ENCODE peak calls at places on chromosomes 1 and 21, in five cellular contexts. S is neural crest cell, Z is stomach, G is fibroblast of mammary gland, F is cardiac muscle cell. X is an unnamed sample.

GRCh38 chr1:150683914-150684313 is 13.0 kb downstream of the GOLPH3L start:
- DNase-seq in S (no peak), Z (no peak), G (no peak), F (no peak), X (no peak)

GRCh38 chr1:210232524-210233215 is at the start of gene SERTAD4:
- DNase-seq in S (peak; percentile 27), Z (peak; percentile 57), G (peak; percentile 46), F (peak; percentile 46), X (peak; percentile 89)

GRCh38 chr1:114274621-114275317 is 121.1 kb upstream of the SYT6 start:
- DNase-seq in S (no peak), Z (no peak), G (no peak), F (no peak), X (no peak)

GRCh38 chr1:247047260-247047659 is 31.4 kb downstream of the ZNF670 start:
- DNase-seq in S (no peak), Z (no peak), G (no peak), F (no peak), X (no peak)

GRCh38 chr1:3546048-3546384 is 65.3 kb downstream of the MEGF6 start:
- DNase-seq in S (no peak), Z (no peak), G (no peak), F (no peak), X (no peak)

GRCh38 chr1:43302721-43303476 is 2.1 kb downstream of the TIE1 start:
- DNase-seq in S (no peak), Z (no peak), G (peak; percentile 18), F (no peak), X (no peak)

GRCh38 chr1:1677718-1678580 is 14.6 kb downstream of the SLC35E2B start:
- DNase-seq in S (no peak), Z (no peak), G (no peak), F (no peak), X (no peak)

GRCh38 chr1:232292818-232293217 is 337.1 kb downstream of the SIPA1L2 start:
- DNase-seq in S (no peak), Z (no peak), G (no peak), F (no peak), X (no peak)

GRCh38 chr1:48216941-48217340 is 5.6 kb upstream of the SLC5A9 start:
- DNase-seq in S (no peak), Z (no peak), G (no peak), F (no peak), X (no peak)

GRCh38 chr1:247448107-247448778 is 9.7 kb downstream of the OR2B11 start:
- DNase-seq in S (peak; percentile 34), Z (peak; percentile 63), G (peak; percentile 51), F (peak; percentile 77), X (peak; percentile 83)

GRCh38 chr1:176555911-176556687 is 93.1 kb downstream of the PAPPA2 start:
- DNase-seq in S (no peak), Z (no peak), G (no peak), F (no peak), X (no peak)

GRCh38 chr1:205582471-205583291 is 49.1 kb downstream of the ELK4 start:
- DNase-seq in S (no peak), Z (peak; percentile 34), G (no peak), F (no peak), X (no peak)

GRCh38 chr1:3236361-3236760 is 167.4 kb downstream of the PRDM16 start:
- DNase-seq in S (no peak), Z (no peak), G (no peak), F (no peak), X (no peak)

GRCh38 chr1:232438476-232438875 is 191.5 kb downstream of the SIPA1L2 start:
- DNase-seq in S (no peak), Z (no peak), G (no peak), F (no peak), X (no peak)

GRCh38 chr1:109975718-109976117 is 8.8 kb upstream of the AHCYL1 start:
- DNase-seq in S (no peak), Z (no peak), G (peak; percentile 85), F (peak; percentile 94), X (no peak)

GRCh38 chr1:93980320-93980744 is 71.1 kb upstream of the GCLM start:
- DNase-seq in S (no peak), Z (no peak), G (no peak), F (peak; percentile 25), X (no peak)

GRCh38 chr1:64892576-64893573 is 73.5 kb downstream of the JAK1 start:
- DNase-seq in S (no peak), Z (no peak), G (peak; percentile 63), F (peak; percentile 64), X (no peak)

GRCh38 chr21:40299441-40299840 is 432.2 kb downstream of the PCP4 start:
- DNase-seq in S (no peak), Z (no peak), G (no peak), F (no peak), X (no peak)

GRCh38 chr1:208238710-208239517 is 5.3 kb downstream of the PLXNA2 start:
- DNase-seq in S (no peak), Z (no peak), G (peak; percentile 61), F (peak; percentile 74), X (no peak)

GRCh38 chr1:33657833-33658232 is 185.4 kb downstream of the ZSCAN20 start:
- DNase-seq in S (no peak), Z (no peak), G (no peak), F (no peak), X (no peak)

GRCh38 chr1:234737210-234737761 is 127.3 kb upstream of the IRF2BP2 start:
- DNase-seq in S (no peak), Z (no peak), G (no peak), F (no peak), X (no peak)

GRCh38 chr21:46151989-46152938 is 3.1 kb downstream of the FTCD start:
- DNase-seq in S (no peak), Z (peak; percentile 18), G (no peak), F (no peak), X (no peak)

GRCh38 chr1:247228133-247228532 is 27.7 kb upstream of the VN1R5 start:
- DNase-seq in S (no peak), Z (no peak), G (peak; percentile 35), F (peak; percentile 25), X (no peak)

GRCh38 chr21:46393941-46394818 is 64.5 kb upstream of the DIP2A start:
- DNase-seq in S (no peak), Z (no peak), G (no peak), F (no peak), X (no peak)

GRCh38 chr1:41882068-41882477 is 36.6 kb downstream of the HIVEP3 start:
- DNase-seq in S (no peak), Z (peak; percentile 59), G (no peak), F (no peak), X (no peak)

GRCh38 chr1:15262003-15262377 is 15.0 kb downstream of the FHAD1 start:
- DNase-seq in S (no peak), Z (no peak), G (no peak), F (no peak), X (no peak)

GRCh38 chr1:226940806-226941067 is 643 bp downstream of the COQ8A start:
- DNase-seq in S (no peak), Z (no peak), G (no peak), F (no peak), X (no peak)

GRCh38 chr1:173149887-173150286 is 57.2 kb downstream of the TNFSF4 start:
- DNase-seq in S (no peak), Z (no peak), G (peak; percentile 99), F (peak; percentile 97), X (no peak)

GRCh38 chr1:56331892-56332567 is 247.3 kb downstream of the PLPP3 start:
- DNase-seq in S (no peak), Z (no peak), G (peak; percentile 76), F (no peak), X (no peak)

GRCh38 chr1:156860639-156861423 is at the start of gene NTRK1:
- DNase-seq in S (no peak), Z (peak; percentile 29), G (no peak), F (peak; percentile 36), X (no peak)

GRCh38 chr1:25566730-25567341 is 23.4 kb downstream of the LDLRAP1 start:
- DNase-seq in S (peak; percentile 48), Z (no peak), G (peak; percentile 71), F (peak; percentile 43), X (no peak)

GRCh38 chr1:22048351-22049192 is 3.9 kb upstream of the CDC42 start:
- DNase-seq in S (no peak), Z (no peak), G (peak; percentile 63), F (peak; percentile 44), X (no peak)

GRCh38 chr1:90068611-90069280 is 73.8 kb downstream of the ZNF326 start:
- DNase-seq in S (no peak), Z (no peak), G (no peak), F (no peak), X (no peak)
- TF ChIP-seq CTCF in S (no peak), Z (no peak), G (no peak), F (no peak), X (no peak)

DNA sequence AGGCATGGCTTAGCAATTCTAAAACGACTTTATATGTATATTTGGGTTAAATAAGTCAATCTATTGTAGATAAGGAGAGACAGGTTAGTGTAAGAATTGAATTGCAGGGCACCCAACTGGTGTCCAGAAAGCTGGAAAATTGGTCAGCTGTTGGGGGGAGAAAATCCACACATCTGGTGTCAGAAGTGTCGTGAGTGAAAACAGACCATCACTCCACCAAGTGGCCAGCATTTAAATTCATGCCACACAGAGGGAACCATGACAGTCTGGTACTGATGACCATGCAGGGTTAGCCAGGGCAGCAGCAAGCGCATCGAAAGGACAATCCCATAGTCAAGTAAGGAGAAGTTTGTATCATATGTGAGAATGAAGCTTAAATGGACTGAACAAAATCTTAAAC is 11.7 kb downstream of the LAX1 start:
- DNase-seq in S (no peak), Z (no peak), G (no peak), F (no peak), X (no peak)
- TF ChIP-seq CTCF in S (peak; percentile 28), Z (no peak), G (peak; percentile 4), F (no peak), X (peak; percentile 27)

GRCh38 chr1:153400244-153400643 is 9.4 kb upstream of the S100A8 start:
- DNase-seq in S (no peak), Z (no peak), G (no peak), F (peak; percentile 6), X (no peak)
- TF ChIP-seq CTCF in S (no peak), Z (no peak), G (peak; percentile 17), F (peak; percentile 21), X (no peak)

GRCh38 chr1:111145542-111145941 is 5.5 kb downstream of the CEPT1 start:
- DNase-seq in S (no peak), Z (no peak), G (no peak), F (no peak), X (no peak)

GRCh38 chr1:111145963-111146768 is 6.1 kb downstream of the CEPT1 start:
- DNase-seq in S (no peak), Z (no peak), G (no peak), F (no peak), X (no peak)

GRCh38 chr1:111151838-111152237 is 11.8 kb downstream of the CEPT1 start:
- DNase-seq in S (no peak), Z (no peak), G (no peak), F (no peak), X (no peak)

GRCh38 chr1:111147948-111148347 is 7.9 kb downstream of the CEPT1 start:
- DNase-seq in S (no peak), Z (no peak), G (no peak), F (no peak), X (no peak)

DNA sequence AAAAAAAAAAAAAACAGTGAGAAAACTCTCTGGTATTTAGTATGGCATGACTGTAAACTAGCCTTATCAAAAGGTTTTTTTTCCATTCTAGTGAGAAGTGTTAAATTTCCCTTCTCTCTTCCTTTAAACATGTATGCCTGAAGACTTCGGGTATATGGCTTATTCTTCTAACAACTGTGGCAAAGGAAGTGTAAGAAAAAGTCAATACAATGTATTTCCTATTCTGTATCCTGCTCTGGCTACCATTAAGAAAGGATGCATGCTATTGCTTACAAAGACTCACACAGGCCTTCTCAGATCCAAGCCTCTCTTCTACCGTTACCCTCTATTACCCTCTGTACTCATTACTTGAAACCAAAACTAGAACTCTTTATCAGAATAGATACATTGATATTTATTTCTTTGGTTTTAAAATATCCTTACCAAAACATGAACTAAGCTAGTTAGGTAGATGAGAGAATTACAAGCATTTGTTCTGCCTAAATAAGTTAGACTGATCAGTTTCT is 8.4 kb downstream of the CEPT1 start:
- DNase-seq in S (no peak), Z (no peak), G (no peak), F (no peak), X (no peak)
- TF ChIP-seq CTCF in S (no peak), Z (no peak), G (no peak), F (no peak), X (no peak)